ENCODE peak calls at places on chromosome 20, in ten cellular contexts. K is psoas muscle, R is tibial artery, L is ascending aorta, Z is keratinocyte, S is AG04450, Y is prostate gland, V is thoracic aorta, I is PC-9, J is adrenal gland. X is an unnamed sample.

GRCh38 chr20:3652217-3652616 is 11.0 kb downstream of the GFRA4 start:
- DNase-seq in K (no peak), R (no peak), L (no peak), Z (no peak), S (no peak), Y (no peak), V (no peak), I (no peak), J (no peak), X (no peak)

GRCh38 chr20:55586626-55587025 is 418.7 kb downstream of the CBLN4 start:
- DNase-seq in K (no peak), R (no peak), L (no peak), Z (no peak), S (no peak), Y (no peak), V (no peak), I (no peak), J (no peak), X (no peak)

GRCh38 chr20:21100590-21101452 is 5.3 kb downstream of the LINC00237 start:
- DNase-seq in K (no peak), R (no peak), L (no peak), Z (no peak), S (no peak), Y (no peak), V (no peak), I (no peak), J (no peak), X (no peak)

GRCh38 chr20:17676942-17677341 is 5.1 kb downstream of the RRBP1 start:
- DNase-seq in K (no peak), R (no peak), L (no peak), Z (no peak), S (no peak), Y (no peak), V (no peak), I (no peak), J (no peak), X (no peak)

GRCh38 chr20:60255426-60255825 is 297.2 kb downstream of the CDH26 start:
- DNase-seq in K (no peak), R (no peak), L (no peak), Z (no peak), S (no peak), Y (no peak), V (no peak), I (no peak), J (peak; percentile 19), X (no peak)

GRCh38 chr20:19254086-19254821 is 41.8 kb downstream of the SLC24A3 start:
- DNase-seq in K (no peak), R (no peak), L (no peak), Z (peak; percentile 23), S (no peak), Y (no peak), V (no peak), I (no peak), J (no peak), X (no peak)

GRCh38 chr20:3678893-3679720 is 2.7 kb downstream of the ADAM33 start:
- DNase-seq in K (no peak), R (no peak), L (no peak), Z (no peak), S (no peak), Y (no peak), V (no peak), I (no peak), J (no peak), X (no peak)

GRCh38 chr20:5596401-5597193 is 153.6 kb upstream of the SHLD1 start:
- DNase-seq in K (no peak), R (no peak), L (no peak), Z (no peak), S (no peak), Y (no peak), V (no peak), I (no peak), J (no peak), X (no peak)

GRCh38 chr20:50343125-50343489 is 152.5 kb downstream of the CEBPB start:
- DNase-seq in K (no peak), R (no peak), L (no peak), Z (no peak), S (no peak), Y (no peak), V (no peak), I (no peak), J (no peak), X (no peak)

GRCh38 chr20:50343490-50344179 is 153.0 kb downstream of the CEBPB start:
- DNase-seq in K (no peak), R (no peak), L (no peak), Z (no peak), S (no peak), Y (peak; percentile 76), V (no peak), I (no peak), J (no peak), X (no peak)

GRCh38 chr20:50342638-50343102 is 152.0 kb downstream of the CEBPB start:
- DNase-seq in K (no peak), R (no peak), L (no peak), Z (no peak), S (no peak), Y (no peak), V (no peak), I (no peak), J (no peak), X (no peak)

GRCh38 chr20:50345712-50346371 is 155.2 kb downstream of the CEBPB start:
- DNase-seq in K (no peak), R (no peak), L (no peak), Z (no peak), S (no peak), Y (no peak), V (no peak), I (no peak), J (no peak), X (no peak)

GRCh38 chr20:50344232-50345071 is 153.8 kb downstream of the CEBPB start:
- DNase-seq in K (no peak), R (no peak), L (no peak), Z (no peak), S (no peak), Y (no peak), V (no peak), I (no peak), J (no peak), X (no peak)
- TF ChIP-seq CTCF in K (no peak), R (no peak), L (no peak), Z (peak; percentile 28), S (peak; percentile 29), Y (peak; percentile 29), V (no peak), I (peak; percentile 55), J (no peak), X (no peak)

DNA sequence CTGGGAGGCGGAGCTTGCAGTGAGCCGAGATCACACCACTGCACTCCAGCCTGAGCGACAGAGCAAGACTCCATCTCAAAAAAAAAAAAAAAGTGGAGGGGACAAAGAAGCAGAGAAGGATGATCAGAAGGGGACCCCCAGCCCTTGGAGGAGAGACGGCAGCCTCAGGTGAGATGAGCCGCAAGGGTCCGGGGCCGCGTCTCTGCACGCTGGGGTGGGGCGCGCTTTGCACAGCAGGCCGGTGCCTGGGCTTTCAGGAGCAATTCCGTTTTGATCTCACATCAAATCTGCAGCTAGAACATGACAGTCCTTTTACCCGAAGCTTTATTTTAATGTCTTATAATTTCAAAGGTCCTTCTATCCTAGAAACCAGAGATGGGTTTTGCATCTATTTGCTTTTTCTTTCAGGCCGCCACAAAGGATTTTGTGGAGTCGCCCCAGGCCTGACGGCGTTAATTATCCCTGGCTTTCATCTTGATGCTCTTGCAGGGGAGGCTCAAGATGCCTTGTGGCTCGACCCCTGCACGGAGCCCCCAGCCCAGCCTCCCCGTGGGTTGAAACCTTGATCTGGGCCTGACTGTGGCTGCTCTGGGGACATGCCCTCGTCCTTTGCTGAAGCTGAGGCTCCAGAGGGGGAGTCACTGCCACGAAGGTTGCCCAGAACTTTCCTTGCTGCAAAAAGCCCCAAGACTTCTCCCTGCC is 17.3 kb downstream of the HRH3 start:
- DNase-seq in K (peak; percentile 36), R (no peak), L (no peak), Z (no peak), S (no peak), Y (no peak), V (no peak), I (no peak), J (no peak), X (no peak)
- H3K27ac ChIP-seq in K (no peak overlapping the region), R (no peak overlapping the region), L (no peak overlapping the region), Z (no peak overlapping the region), S (no peak overlapping the region), Y (no peak overlapping the region), V (no peak overlapping the region), I (no peak overlapping the region), J (no peak overlapping the region), X (peak overlapping the region; percentile 61)

DNA sequence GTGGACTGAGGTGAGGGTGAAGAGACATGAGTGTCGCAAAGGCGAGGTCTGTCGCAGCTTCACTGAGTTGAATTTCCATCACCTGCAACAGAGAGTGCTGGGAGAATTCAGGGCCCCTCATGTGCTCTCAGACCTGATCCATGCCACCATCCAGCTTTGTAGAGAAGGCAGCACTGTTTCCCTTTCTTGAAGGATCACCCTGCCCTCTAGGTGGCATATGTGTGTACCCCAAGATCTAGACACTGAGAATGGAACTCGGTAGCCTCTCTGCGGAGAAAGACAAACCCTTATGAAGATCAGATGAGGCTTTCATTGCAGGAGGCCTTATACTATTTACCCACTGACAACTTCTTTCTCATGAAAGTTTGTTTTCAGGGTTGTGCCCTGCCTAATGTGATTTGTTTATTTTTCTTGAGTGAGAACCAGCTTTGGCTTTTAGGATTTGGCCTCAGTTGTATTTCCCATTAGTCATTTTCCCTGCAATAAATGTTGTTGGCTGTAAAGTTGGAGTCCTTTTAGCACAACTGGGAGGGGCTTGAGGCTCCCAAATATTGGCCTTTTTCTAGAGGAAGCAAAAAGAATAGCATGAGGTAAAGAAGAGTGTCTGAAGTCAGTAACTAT is 811.3 kb downstream of the DHX35 start:
- DNase-seq in K (no peak), R (no peak), L (no peak), Z (no peak), S (no peak), Y (no peak), V (no peak), I (no peak), J (no peak), X (no peak)
- TF ChIP-seq CTCF in K (no peak), R (no peak), L (no peak), Z (no peak), S (no peak), Y (no peak), V (no peak), I (no peak), J (no peak), X (no peak)

GRCh38 chr20:44031001-44031574 is 116.4 kb downstream of the TOX2 start:
- DNase-seq in K (no peak), R (no peak), L (no peak), Z (no peak), S (no peak), Y (no peak), V (no peak), I (no peak), J (no peak), X (no peak)

GRCh38 chr20:44032583-44033138 is 118.0 kb downstream of the TOX2 start:
- DNase-seq in K (no peak), R (no peak), L (no peak), Z (no peak), S (no peak), Y (no peak), V (no peak), I (no peak), J (no peak), X (no peak)

GRCh38 chr20:44033344-44033743 is 118.7 kb downstream of the TOX2 start:
- DNase-seq in K (no peak), R (no peak), L (no peak), Z (no peak), S (no peak), Y (no peak), V (no peak), I (no peak), J (no peak), X (no peak)

GRCh38 chr20:44030394-44030793 is 115.7 kb downstream of the TOX2 start:
- DNase-seq in K (no peak), R (no peak), L (no peak), Z (no peak), S (no peak), Y (no peak), V (no peak), I (no peak), J (no peak), X (no peak)

DNA sequence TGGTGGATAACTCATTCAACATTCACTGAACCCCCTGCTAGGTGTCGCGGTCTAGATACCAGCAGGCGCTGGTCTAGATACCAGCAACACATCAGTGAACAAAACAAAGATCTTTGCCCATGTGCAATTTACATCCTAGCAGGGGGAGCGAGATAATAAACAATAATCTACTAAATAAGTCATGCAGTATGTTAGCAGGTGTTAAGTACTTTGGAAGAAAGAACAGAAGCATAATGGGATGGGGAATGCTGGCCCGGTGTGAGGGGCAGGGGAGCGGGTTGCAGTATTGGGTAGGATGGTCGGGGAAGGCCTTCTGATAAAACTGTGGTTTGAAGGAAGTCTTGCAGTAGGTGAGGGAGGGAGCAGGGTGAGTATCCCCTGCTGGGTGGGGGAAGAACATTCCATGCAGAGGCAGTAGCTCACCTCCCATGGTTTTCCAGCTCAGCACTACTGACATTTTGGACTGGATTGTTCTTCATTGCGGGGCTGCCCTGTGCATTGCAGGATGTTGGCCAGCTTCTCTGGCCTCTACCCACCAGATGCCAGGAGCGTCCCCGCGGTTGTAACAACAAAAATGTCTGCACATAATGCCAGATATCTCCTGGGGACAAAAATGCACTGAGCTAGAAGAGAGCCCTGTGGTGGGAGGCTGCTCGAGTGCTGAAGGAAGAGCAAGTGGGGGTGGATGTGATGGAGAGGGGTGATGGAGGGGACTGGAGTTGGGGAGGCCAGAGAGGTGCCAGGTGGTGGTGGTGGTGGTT is 117.3 kb downstream of the TOX2 start:
- DNase-seq in K (no peak), R (no peak), L (no peak), Z (no peak), S (no peak), Y (no peak), V (no peak), I (no peak), J (no peak), X (no peak)
- H3K27ac ChIP-seq in K (no peak overlapping the region), R (no peak overlapping the region), L (no peak overlapping the region), Z (no peak overlapping the region), S (no peak overlapping the region), Y (no peak overlapping the region), V (no peak overlapping the region), I (no peak overlapping the region), J (no peak overlapping the region), X (no peak overlapping the region)

X was measured in RWPE1.